ENCODE peak calls at places on chromosomes 13 and 19, in five cellular contexts. H, P, F, A and S are unnamed samples.

GRCh38 chr19:17450264-17451075 is 2.0 kb upstream of the TMEM221 start:
- DNase-seq in H (no peak), P (no peak), F (no peak), A (no peak), S (no peak)

GRCh38 chr19:13839193-13839937 is 37.6 kb upstream of the NANOS3 start:
- DNase-seq in H (peak), P (no peak), F (peak), A (peak), S (no peak)

GRCh38 chr13:67281476-67281875 is 51.3 kb upstream of the PCDH9 start:
- DNase-seq in H (no peak), P (no peak), F (no peak), A (no peak), S (no peak)

GRCh38 chr19:29074579-29074978 is 138.4 kb downstream of the UQCRFS1 start:
- DNase-seq in H (no peak), P (no peak), F (no peak), A (no peak), S (no peak)

GRCh38 chr19:4534836-4535658 is at the start of gene PLIN5:
- DNase-seq in H (peak), P (no peak), F (peak), A (peak), S (peak)

GRCh38 chr19:10096615-10096963 is 5.9 kb downstream of the ANGPTL6 start:
- DNase-seq in H (no peak), P (no peak), F (no peak), A (no peak), S (no peak)

GRCh38 chr19:52957591-52957990 is 5.1 kb downstream of the ZNF816 start:
- DNase-seq in H (no peak), P (no peak), F (no peak), A (no peak), S (no peak)

GRCh38 chr13:41007359-41008118 is 11.6 kb downstream of the ELF1 start:
- DNase-seq in H (no peak), P (no peak), F (no peak), A (no peak), S (no peak)

GRCh38 chr19:13995017-13995728 is 10.9 kb downstream of the RFX1 start:
- DNase-seq in H (peak), P (peak), F (no peak), A (no peak), S (no peak)

GRCh38 chr19:18290250-18291018 is 9.0 kb upstream of the JUND start:
- DNase-seq in H (no peak), P (no peak), F (peak), A (no peak), S (no peak)

GRCh38 chr19:18379803-18380747 is 5.9 kb upstream of the GDF15 start:
- DNase-seq in H (peak), P (peak), F (peak), A (peak), S (no peak)

GRCh38 chr19:342801-343421 is 1.7 kb downstream of the MIER2 start:
- DNase-seq in H (peak), P (peak), F (peak), A (no peak), S (no peak)

GRCh38 chr19:41540041-41540695 is 35.8 kb upstream of the CEACAM21 start:
- DNase-seq in H (no peak), P (no peak), F (no peak), A (no peak), S (no peak)

GRCh38 chr19:19657397-19657783 is 6.1 kb downstream of the ATP13A1 start:
- DNase-seq in H (no peak), P (no peak), F (no peak), A (no peak), S (no peak)

GRCh38 chr13:73081256-73081915 is 22.6 kb downstream of the KLF5 start:
- DNase-seq in H (no peak), P (no peak), F (no peak), A (no peak), S (no peak)

GRCh38 chr13:76708138-76708537 is 178.1 kb downstream of the KCTD12 start:
- DNase-seq in H (no peak), P (no peak), F (no peak), A (no peak), S (no peak)

GRCh38 chr19:3142292-3142670 is 6.4 kb downstream of the GNA15 start:
- DNase-seq in H (no peak), P (no peak), F (peak), A (no peak), S (peak)

GRCh38 chr19:44776402-44777096 is 1.1 kb upstream of the CBLC start:
- DNase-seq in H (no peak), P (no peak), F (no peak), A (peak), S (no peak)

GRCh38 chr19:23999821-24000610 is 85.3 kb downstream of the ZNF726 start:
- DNase-seq in H (no peak), P (no peak), F (no peak), A (no peak), S (no peak)

GRCh38 chr13:79477968-79478367 is 3.0 kb upstream of the NDFIP2 start:
- DNase-seq in H (peak), P (no peak), F (no peak), A (no peak), S (no peak)

GRCh38 chr13:85379991-85380390 is 419.2 kb downstream of the SLITRK6 start:
- DNase-seq in H (no peak), P (no peak), F (no peak), A (no peak), S (no peak)

GRCh38 chr13:113152894-113153809 is 5.3 kb upstream of the PROZ start:
- DNase-seq in H (peak), P (no peak), F (peak), A (peak), S (no peak)

GRCh38 chr19:1250374-1251232 is 2.2 kb downstream of the MIDN start:
- DNase-seq in H (peak), P (no peak), F (peak), A (peak), S (no peak)

GRCh38 chr19:39211731-39212376 is 7.8 kb upstream of the SYCN start:
- DNase-seq in H (no peak), P (no peak), F (no peak), A (no peak), S (no peak)

GRCh38 chr19:38634757-38635482 is 12.5 kb upstream of the ACTN4 start:
- DNase-seq in H (peak), P (no peak), F (peak), A (peak), S (no peak)

GRCh38 chr13:68257111-68257842 is 1027.1 kb upstream of the PCDH9 start:
- DNase-seq in H (no peak), P (no peak), F (peak), A (no peak), S (no peak)

GRCh38 chr19:39430675-39431593 is 4.8 kb downstream of the RPS16 start:
- DNase-seq in H (no peak), P (peak), F (peak), A (no peak), S (peak)

GRCh38 chr13:23810842-23811241 is 78.4 kb downstream of the MIPEP start:
- DNase-seq in H (no peak), P (no peak), F (no peak), A (no peak), S (no peak)

GRCh38 chr13:113652404-113653263 is 5.4 kb downstream of the ATP4B start:
- DNase-seq in H (peak), P (no peak), F (no peak), A (no peak), S (no peak)

GRCh38 chr13:23959231-23959862 is 62.0 kb upstream of the C1QTNF9B start:
- DNase-seq in H (no peak), P (no peak), F (peak), A (no peak), S (peak)

GRCh38 chr13:110279684-110280083 is 27.3 kb downstream of the COL4A1 start:
- DNase-seq in H (no peak), P (no peak), F (no peak), A (no peak), S (no peak)

GRCh38 chr19:56946164-56946563 is 105.6 kb upstream of the PEG3 start:
- DNase-seq in H (no peak), P (no peak), F (no peak), A (no peak), S (no peak)

GRCh38 chr19:33300016-33300981 is 2.0 kb downstream of the CEBPA start:
- DNase-seq in H (no peak), P (no peak), F (no peak), A (peak), S (no peak)

GRCh38 chr19:16330368-16330801 is 5.8 kb downstream of the KLF2 start:
- DNase-seq in H (peak), P (no peak), F (peak), A (no peak), S (peak)

GRCh38 chr13:27211771-27212364 is 39.5 kb upstream of the RPL21 start:
- DNase-seq in H (no peak), P (no peak), F (peak), A (no peak), S (no peak)

GRCh38 chr13:24683833-24684599 is 3.8 kb downstream of the ATP12A start:
- DNase-seq in H (peak), P (no peak), F (peak), A (peak), S (peak)

GRCh38 chr19:16262618-16263017 is 62.0 kb upstream of the KLF2 start:
- DNase-seq in H (peak), P (no peak), F (peak), A (no peak), S (no peak)

GRCh38 chr19:3849787-3850186 is 19.1 kb downstream of the ZFR2 start:
- DNase-seq in H (no peak), P (no peak), F (no peak), A (no peak), S (no peak)

GRCh38 chr13:67402546-67402945 is 172.4 kb upstream of the PCDH9 start:
- DNase-seq in H (no peak), P (no peak), F (no peak), A (no peak), S (no peak)

DNA sequence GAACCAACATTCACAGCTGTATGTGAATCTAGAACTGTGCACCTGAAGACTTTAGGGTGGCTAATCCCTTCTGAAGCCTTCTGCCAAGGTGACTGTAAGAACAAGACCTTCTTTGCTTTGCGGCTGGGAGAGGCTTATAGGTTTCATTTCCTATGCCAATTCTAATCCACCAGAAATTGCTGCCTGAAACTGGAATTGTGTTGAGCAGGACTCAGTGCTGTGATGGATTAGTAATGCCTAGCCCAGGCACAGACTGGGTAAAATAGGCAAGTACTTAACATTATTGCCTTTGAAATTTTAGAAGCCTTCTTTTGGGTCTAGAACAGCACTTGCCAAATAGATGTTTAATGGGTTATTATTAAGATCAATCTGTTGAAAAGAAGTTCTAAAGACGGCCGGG is 11.5 kb downstream of the SLC25A23 start:
- DNase-seq in H (no peak), P (no peak), F (no peak), A (no peak), S (no peak)
- TF ChIP-seq CTCF in H (no peak), P (no peak), F (no peak), A (no peak), S (no peak)

GRCh38 chr19:47255947-47256687 is at the start of gene CCDC9:
- DNase-seq in H (peak), P (peak), F (peak), A (peak), S (peak)

GRCh38 chr19:47256688-47257410 is 524 bp downstream of the CCDC9 start:
- DNase-seq in H (peak), P (peak), F (peak), A (peak), S (peak)

GRCh38 chr19:47253467-47253881 is 2.9 kb upstream of the CCDC9 start:
- DNase-seq in H (no peak), P (peak), F (peak), A (no peak), S (peak)

GRCh38 chr19:47257411-47258169 is 1.3 kb downstream of the CCDC9 start:
- DNase-seq in H (no peak), P (no peak), F (no peak), A (peak), S (no peak)

GRCh38 chr19:47253970-47254369 is 2.4 kb upstream of the CCDC9 start:
- DNase-seq in H (no peak), P (no peak), F (no peak), A (no peak), S (no peak)
- H3K4me3 ChIP-seq in H (no peak), P (no peak), F (no peak), A (no peak), S (no peak)

GRCh38 chr19:6414793-6415591 is 9.6 kb downstream of the KHSRP start:
- DNase-seq in H (no peak), P (no peak), F (no peak), A (no peak), S (no peak)

GRCh38 chr19:6416658-6417405 is 7.8 kb downstream of the KHSRP start:
- DNase-seq in H (no peak), P (no peak), F (no peak), A (no peak), S (no peak)

GRCh38 chr19:6418562-6418932 is 6.1 kb downstream of the KHSRP start:
- DNase-seq in H (no peak), P (no peak), F (no peak), A (no peak), S (no peak)

GRCh38 chr19:6415592-6416190 is 8.9 kb downstream of the KHSRP start:
- DNase-seq in H (no peak), P (no peak), F (no peak), A (no peak), S (no peak)

GRCh38 chr19:6417713-6418561 is 6.7 kb downstream of the KHSRP start:
- DNase-seq in H (peak), P (no peak), F (peak), A (no peak), S (no peak)
- TF ChIP-seq CTCF in H (peak), P (peak), F (peak), A (no peak), S (peak)

DNA sequence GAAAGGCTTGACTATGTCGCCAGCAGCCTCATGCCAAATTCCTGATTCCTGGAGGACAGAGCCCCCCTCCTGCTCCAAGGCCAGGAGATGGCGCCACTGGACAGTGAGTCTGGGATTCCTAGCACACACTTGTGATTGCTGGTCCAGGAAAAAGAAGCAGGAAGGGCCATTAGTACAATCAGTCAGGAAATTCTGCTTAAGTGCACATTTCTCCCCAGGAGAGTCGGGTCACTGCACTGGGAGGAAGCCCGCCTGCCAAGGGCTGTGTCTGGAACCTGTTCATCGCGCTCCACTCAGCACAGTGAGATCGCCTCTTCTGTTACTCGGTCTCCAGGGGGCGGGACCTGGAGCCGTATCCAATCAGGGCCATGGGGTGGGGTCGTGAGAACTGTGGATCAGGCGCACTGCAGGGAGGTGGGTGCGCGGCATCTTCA is 65.1 kb downstream of the ZNF823 start:
- DNase-seq in H (peak), P (peak), F (peak), A (peak), S (no peak)
- H3K4me3 ChIP-seq in H (no peak), P (peak), F (peak), A (peak), S (peak)